ENCODE peak calls at places on chromosomes 5 and 9, in six cellular contexts. U is GM12878, M is HepG2, D is A549, S is IMR-90, X is K562. K is an unnamed sample.

GRCh38 chr9:93672622-93673270 is 96.4 kb downstream of the PHF2 start:
- DNase-seq in U (no peak), M (no peak), D (no peak), S (no peak), X (no peak), K (no peak)

GRCh38 chr5:156274455-156274854 is 52.5 kb upstream of the SGCD start:
- DNase-seq in U (no peak), M (no peak), D (no peak), S (peak), X (no peak), K (no peak)

GRCh38 chr9:5479994-5480694 is 29.8 kb downstream of the CD274 start:
- DNase-seq in U (no peak), M (no peak), D (no peak), S (no peak), X (no peak), K (no peak)

GRCh38 chr5:59051938-59052337 is 469.1 kb downstream of the RAB3C start:
- DNase-seq in U (no peak), M (no peak), D (no peak), S (no peak), X (no peak), K (peak)

GRCh38 chr5:10987881-10988504 is 227.0 kb upstream of the DAP start:
- DNase-seq in U (no peak), M (peak), D (peak), S (no peak), X (peak), K (peak)

GRCh38 chr9:78428640-78429039 is 131.7 kb downstream of the PSAT1 start:
- DNase-seq in U (no peak), M (no peak), D (no peak), S (no peak), X (no peak), K (no peak)

GRCh38 chr9:35657327-35658143 is at the start of gene RMRP:
- DNase-seq in U (peak), M (peak), D (peak), S (peak), X (peak), K (peak)

GRCh38 chr9:129887210-129888084 is 52.2 kb downstream of the USP20 start:
- DNase-seq in U (peak), M (no peak), D (no peak), S (peak), X (peak), K (no peak)

DNA sequence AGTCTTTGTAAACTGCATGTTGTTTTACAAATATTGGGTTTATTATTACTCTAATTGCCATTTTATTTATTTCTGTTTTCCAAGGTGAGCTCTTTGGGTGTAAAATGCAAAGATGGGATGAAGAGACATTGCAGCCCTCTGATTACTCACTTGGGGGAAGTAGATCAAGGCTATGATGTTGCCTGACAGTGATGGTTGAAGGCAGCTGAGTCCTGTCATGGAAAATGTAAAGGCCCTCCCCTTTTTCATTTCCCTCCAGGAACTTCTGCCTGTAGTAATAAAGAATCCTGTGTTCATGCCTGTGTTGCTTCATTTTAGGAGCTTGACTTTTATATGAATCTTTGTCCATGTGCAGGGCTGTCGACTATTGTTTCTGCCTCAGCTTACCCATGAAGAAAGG is 605.4 kb upstream of the CLINT1 start:
- DNase-seq in U (no peak), M (no peak), D (no peak), S (no peak), X (no peak), K (no peak)
- TF ChIP-seq BHLHE40 in U (no peak), M (no peak), D (no peak), S (no peak), X (no peak), K (no peak)

GRCh38 chr5:43418561-43418960 is 6.4 kb upstream of the CCL28 start:
- DNase-seq in U (no peak), M (no peak), D (no peak), S (no peak), X (no peak), K (no peak)

GRCh38 chr5:43420241-43420640 is 8.1 kb upstream of the CCL28 start:
- DNase-seq in U (no peak), M (peak), D (no peak), S (no peak), X (no peak), K (no peak)

GRCh38 chr5:43421450-43422133 is 9.4 kb upstream of the CCL28 start:
- DNase-seq in U (no peak), M (no peak), D (no peak), S (no peak), X (no peak), K (no peak)

GRCh38 chr5:43425965-43426364 is 13.8 kb upstream of the CCL28 start:
- DNase-seq in U (no peak), M (no peak), D (no peak), S (peak), X (no peak), K (no peak)

DNA sequence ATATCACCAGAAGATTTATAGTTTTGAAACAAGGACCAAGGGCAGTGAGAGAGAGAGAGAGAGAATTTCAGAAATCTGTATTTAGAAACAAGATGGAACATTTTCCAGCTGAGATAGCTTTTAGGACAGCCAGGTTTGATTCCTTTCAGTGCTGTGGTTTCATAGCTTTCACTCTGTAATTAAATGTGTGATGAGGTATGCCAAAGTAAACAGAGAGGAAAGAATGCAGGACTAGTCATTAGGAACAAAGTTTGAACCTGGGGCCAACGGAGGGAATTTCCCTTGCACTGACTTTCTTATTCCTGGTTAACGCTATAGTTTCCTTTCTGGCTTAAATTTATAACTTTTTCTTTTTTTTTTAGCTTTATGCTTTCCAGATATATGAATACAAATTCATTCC is 10.0 kb upstream of the CCL28 start:
- DNase-seq in U (no peak), M (peak), D (no peak), S (peak), X (no peak), K (no peak)
- TF ChIP-seq BHLHE40 in U (no peak), M (no peak), D (no peak), S (no peak), X (no peak), K (no peak)

DNA sequence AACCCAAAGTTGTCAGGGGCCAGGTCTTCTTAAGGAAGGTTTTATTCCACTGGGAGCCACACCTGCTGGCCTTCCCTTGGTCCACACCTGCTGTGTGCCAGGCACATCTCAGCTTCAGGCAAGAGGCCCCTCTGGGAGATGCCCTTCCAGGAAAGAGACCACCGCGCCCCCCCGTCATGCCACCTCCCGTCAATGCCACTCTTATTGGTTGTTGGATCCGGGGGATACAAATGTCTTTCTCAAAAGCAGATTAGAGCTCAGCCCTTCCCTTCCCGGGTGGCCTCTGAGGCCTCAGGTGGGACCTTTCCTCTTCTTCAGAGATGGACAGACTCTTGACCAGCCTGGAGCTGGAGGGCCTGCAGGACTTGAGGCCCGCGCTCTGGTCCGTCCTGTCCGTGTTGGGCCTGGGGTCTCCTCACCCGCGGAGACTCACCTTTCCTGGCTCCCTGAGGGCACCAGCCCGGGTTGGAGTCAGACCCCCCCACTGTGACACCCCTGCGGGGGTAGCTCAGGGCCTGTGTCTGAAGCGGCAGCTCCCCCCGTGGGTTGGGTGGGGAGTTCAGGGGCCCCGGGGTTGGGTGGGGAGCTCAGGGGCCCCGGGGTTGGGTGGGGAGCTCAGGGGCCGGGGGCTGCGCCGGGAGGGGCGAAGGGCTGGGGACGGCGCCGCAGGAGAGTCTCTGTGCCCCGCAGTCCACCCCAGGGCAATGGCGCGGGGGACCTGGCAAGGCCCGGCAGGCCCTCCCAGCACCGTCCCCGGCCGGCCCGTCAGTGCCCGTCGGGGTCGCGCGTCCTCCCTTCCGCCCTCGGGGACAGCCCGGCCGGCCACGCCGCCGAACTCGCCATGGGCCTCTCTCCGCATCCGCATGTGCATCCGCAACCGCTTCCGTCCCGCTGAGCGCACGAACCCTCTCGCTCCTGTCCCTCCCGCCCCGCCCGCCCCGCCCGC is 3.7 kb upstream of the SLC9A3 start:
- DNase-seq in U (no peak), M (no peak), D (no peak), S (no peak), X (no peak), K (no peak)
- TF ChIP-seq BHLHE40 in U (no peak), M (no peak), D (no peak), S (no peak), X (no peak), K (no peak)

DNA sequence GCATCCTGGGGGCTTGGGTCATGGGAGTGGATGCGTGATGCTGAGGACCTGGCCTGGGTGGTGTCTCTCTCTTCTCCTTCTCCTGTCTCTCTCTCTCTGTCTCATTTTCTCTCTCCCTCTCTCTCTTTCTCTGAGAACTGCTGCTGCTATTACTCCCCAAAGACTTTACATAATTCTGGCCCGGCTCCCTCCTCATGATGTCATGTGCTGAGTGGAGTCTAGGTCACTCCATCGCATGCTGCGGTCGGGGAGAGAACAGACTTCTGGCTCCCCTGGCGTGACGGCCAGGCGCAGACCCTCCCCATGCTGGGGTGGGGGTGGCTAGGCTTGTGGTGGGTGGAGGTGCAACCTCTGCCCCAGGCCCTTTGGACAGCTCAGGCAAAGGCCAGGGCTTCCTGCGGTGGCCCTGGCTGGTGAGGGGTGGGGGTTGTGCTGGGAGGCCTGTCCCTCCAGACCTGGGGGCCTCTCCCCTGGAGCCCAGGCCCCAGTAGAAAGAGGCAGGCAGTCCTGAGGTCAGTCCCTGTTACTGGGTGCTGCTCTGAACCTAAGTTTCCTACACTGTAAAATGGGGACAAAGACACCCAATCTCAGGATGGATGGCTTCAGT is 26.6 kb downstream of the FGF18 start:
- DNase-seq in U (no peak), M (no peak), D (no peak), S (peak), X (no peak), K (no peak)
- TF ChIP-seq BHLHE40 in U (no peak), M (no peak), D (no peak), S (peak), X (no peak), K (no peak)

GRCh38 chr9:81724242-81724889 is 35.0 kb upstream of the TLE1 start:
- DNase-seq in U (no peak), M (no peak), D (no peak), S (peak), X (no peak), K (peak)
- TF ChIP-seq BHLHE40 in U (no peak), M (no peak), D (no peak), S (no peak), X (no peak), K (no peak)

GRCh38 chr5:140041099-140041491 is 2.0 kb downstream of the NRG2 start:
- DNase-seq in U (no peak), M (no peak), D (no peak), S (no peak), X (no peak), K (no peak)

GRCh38 chr5:140044041-140044440 is 942 bp upstream of the NRG2 start:
- DNase-seq in U (no peak), M (no peak), D (no peak), S (no peak), X (no peak), K (no peak)

GRCh38 chr5:140041492-140042421 is 1.3 kb downstream of the NRG2 start:
- DNase-seq in U (peak), M (no peak), D (peak), S (peak), X (no peak), K (peak)

GRCh38 chr5:140042551-140043507 is at the start of gene NRG2:
- DNase-seq in U (no peak), M (peak), D (peak), S (peak), X (peak), K (peak)

GRCh38 chr5:140043508-140043872 is 391 bp upstream of the NRG2 start:
- DNase-seq in U (no peak), M (no peak), D (peak), S (no peak), X (no peak), K (peak)
- TF ChIP-seq BHLHE40 in U (no peak), M (no peak), D (no peak), S (no peak), X (no peak), K (no peak)

GRCh38 chr9:26175264-26175663 is 497.0 kb upstream of the TUSC1 start:
- DNase-seq in U (no peak), M (no peak), D (no peak), S (no peak), X (no peak), K (no peak)
- TF ChIP-seq BHLHE40 in U (no peak), M (no peak), D (no peak), S (no peak), X (no peak), K (no peak)

GRCh38 chr5:73558950-73559349 is 6.5 kb downstream of the ANKRA2 start:
- DNase-seq in U (no peak), M (peak), D (peak), S (no peak), X (no peak), K (no peak)
- TF ChIP-seq BHLHE40 in U (no peak), M (no peak), D (no peak), S (no peak), X (no peak), K (no peak)

DNA sequence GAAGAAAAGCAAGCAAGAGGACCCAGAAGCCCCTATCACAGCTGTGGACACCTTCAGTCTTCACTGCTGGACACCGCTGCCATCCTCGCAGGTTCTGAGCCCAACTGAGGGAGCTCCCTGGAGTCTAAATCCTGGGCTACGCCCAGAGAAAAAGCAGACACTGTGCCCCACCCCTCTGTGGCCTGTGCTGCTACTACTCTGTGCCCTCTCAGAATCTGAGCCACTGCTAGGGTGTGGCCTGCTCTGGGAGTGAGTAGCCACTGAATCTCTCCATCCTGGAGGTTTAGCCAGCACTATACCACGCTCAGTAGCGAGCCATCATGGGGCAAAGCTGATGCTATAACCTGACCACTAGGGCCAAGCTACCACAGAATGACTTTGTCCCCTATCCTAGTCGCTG is 338.2 kb downstream of the NPR3 start:
- DNase-seq in U (no peak), M (no peak), D (peak), S (no peak), X (no peak), K (no peak)
- TF ChIP-seq BHLHE40 in U (no peak), M (no peak), D (no peak), S (no peak), X (no peak), K (no peak)

K was measured in HEK293T.